ENCODE peak calls at places on chromosomes 13 and 19, in four cellular contexts. C, F, U and G are unnamed samples.

GRCh38 chr13:35768551-35768950 is 292.1 kb upstream of the MAB21L1 start:
- DNase-seq in C (no peak), F (no peak), U (no peak), G (no peak)

GRCh38 chr19:3979289-3979673 is 6.0 kb downstream of the EEF2 start:
- DNase-seq in C (no peak), F (no peak), U (no peak), G (no peak)

GRCh38 chr19:54230031-54230430 is 7.2 kb upstream of the LILRB3 start:
- DNase-seq in C (no peak), F (no peak), U (no peak), G (no peak)

GRCh38 chr19:38939957-38940356 is 9.2 kb downstream of the MRPS12 start:
- DNase-seq in C (no peak), F (no peak), U (no peak), G (no peak)

GRCh38 chr13:87444135-87444534 is 227.0 kb upstream of the SLITRK5 start:
- DNase-seq in C (no peak), F (no peak), U (no peak), G (no peak)

GRCh38 chr19:14561249-14561648 is 10.6 kb downstream of the NDUFB7 start:
- DNase-seq in C (no peak), F (no peak), U (no peak), G (no peak)

GRCh38 chr19:49807174-49807830 is 5.8 kb downstream of the FUZ start:
- DNase-seq in C (no peak), F (no peak), U (no peak), G (peak; percentile 48)

GRCh38 chr19:2574971-2575630 is 99.2 kb downstream of the GADD45B start:
- DNase-seq in C (no peak), F (no peak), U (no peak), G (no peak)

GRCh38 chr19:2469102-2469914 is 6.6 kb upstream of the GADD45B start:
- DNase-seq in C (no peak), F (no peak), U (no peak), G (no peak)

GRCh38 chr13:52162279-52163101 is 3.1 kb upstream of the NEK3 start:
- DNase-seq in C (no peak), F (no peak), U (no peak), G (no peak)

GRCh38 chr13:80133631-80134083 is 207.3 kb downstream of the SPRY2 start:
- DNase-seq in C (no peak), F (no peak), U (no peak), G (no peak)
- H3K4me3 ChIP-seq in C (no peak overlapping the region), F (peak overlapping the region; percentile 62), U (peak overlapping the region; percentile 58), G (no peak overlapping the region)

GRCh38 chr13:64662887-64663593 is 2567.1 kb downstream of the PCDH9 start:
- DNase-seq in C (peak; percentile 35), F (no peak), U (no peak), G (no peak)
- H3K9me3 ChIP-seq in C (no peaks in the 10 kb centered on the region), F (no peaks in the 10 kb centered on the region), U (peaks cover 24% of the 10 kb centered on the region), G (no peaks in the 10 kb centered on the region)

DNA sequence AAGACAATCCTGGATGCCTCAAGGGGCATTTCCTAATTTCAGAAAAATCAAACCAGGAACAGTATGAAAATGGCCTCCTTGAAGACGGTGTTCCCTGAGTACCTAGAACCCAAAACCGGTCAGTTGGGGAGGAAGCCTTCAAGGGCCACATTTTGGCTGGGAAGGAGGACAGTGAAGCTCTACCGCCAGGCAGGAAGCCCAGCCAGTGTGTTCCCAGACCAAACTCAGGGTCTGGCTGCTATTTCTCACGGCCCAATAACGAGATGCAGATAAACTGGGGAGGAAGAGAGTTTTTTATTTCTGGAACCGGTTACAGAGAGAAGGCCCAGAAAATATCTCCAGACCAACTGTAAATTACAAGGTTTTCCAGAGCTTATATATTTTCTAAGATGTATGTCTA is 24.3 kb upstream of the CEACAM21 start:
- DNase-seq in C (no peak), F (no peak), U (no peak), G (no peak)
- H3K27me3 ChIP-seq in C (no peaks in the 10 kb centered on the region), F (no peaks in the 10 kb centered on the region), U (peaks cover 37% of the 10 kb centered on the region), G (no peaks in the 10 kb centered on the region)

GRCh38 chr19:33798701-33799111 is 2.0 kb downstream of the KCTD15 start:
- DNase-seq in C (no peak), F (no peak), U (no peak), G (no peak)
- H3K4me3 ChIP-seq in C (no peak overlapping the region), F (peak overlapping the region; percentile 91), U (peak overlapping the region; percentile 88), G (peak overlapping the region; percentile 90)

GRCh38 chr19:19817357-19817756 is 4.2 kb downstream of the ZNF506 start:
- DNase-seq in C (peak; percentile 76), F (no peak), U (no peak), G (peak; percentile 37)

GRCh38 chr19:19820774-19821315 is 705 bp downstream of the ZNF506 start:
- DNase-seq in C (no peak), F (no peak), U (no peak), G (no peak)

GRCh38 chr19:19821366-19822147 is at the start of gene ZNF506:
- DNase-seq in C (peak; percentile 99), F (peak; percentile 99), U (peak; percentile 99), G (peak; percentile 100)

GRCh38 chr19:19823916-19824315 is 2.4 kb upstream of the ZNF506 start:
- DNase-seq in C (no peak), F (no peak), U (no peak), G (no peak)

GRCh38 chr19:19822148-19822429 is 539 bp upstream of the ZNF506 start:
- DNase-seq in C (no peak), F (no peak), U (no peak), G (no peak)
- H3K9me3 ChIP-seq in C (no peaks in the 10 kb centered on the region), F (peaks cover 3% of the 10 kb centered on the region), U (peaks cover 19% of the 10 kb centered on the region), G (no peaks in the 10 kb centered on the region)

GRCh38 chr13:27808866-27809546 is 16.7 kb downstream of the GSX1 start:
- DNase-seq in C (no peak), F (no peak), U (no peak), G (no peak)
- H3K27me3 ChIP-seq in C (no peaks in the 10 kb centered on the region), F (no peaks in the 10 kb centered on the region), U (peaks cover 98% of the 10 kb centered on the region), G (no peaks in the 10 kb centered on the region)

GRCh38 chr13:112066624-112067004 is 335 bp upstream of the SOX1 start:
- DNase-seq in C (no peak), F (no peak), U (peak; percentile 52), G (peak; percentile 56)
- H3K4me3 ChIP-seq in C (no peak overlapping the region), F (peak overlapping the region; percentile 56), U (peak overlapping the region; percentile 61), G (no peak overlapping the region)

GRCh38 chr19:44164327-44164672 is 600 bp upstream of the ZNF226 start:
- DNase-seq in C (no peak), F (no peak), U (no peak), G (no peak)
- H3K9me3 ChIP-seq in C (peaks cover 7% of the 10 kb centered on the region), F (peaks cover 39% of the 10 kb centered on the region), U (peaks cover 79% of the 10 kb centered on the region), G (peaks cover 31% of the 10 kb centered on the region)